ENCODE peak calls at places on chromosomes 3 and 15, in seven cellular contexts. One of them, this sample, is unnamed. For H3K4me1, the result is how much of the 10 kb centered on the place peaks cover.

GRCh38 chr15:67030036-67030762 is 35.2 kb upstream of the SMAD3 start:
- DNase-seq in aorta: peak
- DNase-seq in sigmoid colon: peak
- DNase-seq in tibial nerve: no peak
- DNase-seq in mammary epithelial cell: no peak
- DNase-seq in stomach: no peak
- DNase-seq in CD4-positive, alpha-beta memory T cell: no peak
- DNase-seq in this sample: no peak

GRCh38 chr3:46030626-46031025 is 3.3 kb upstream of the XCR1 start:
- DNase-seq in tibial nerve: no peak
- DNase-seq in CD4-positive, alpha-beta memory T cell: no peak
- DNase-seq in mammary epithelial cell: no peak
- DNase-seq in stomach: no peak
- DNase-seq in aorta: no peak
- DNase-seq in sigmoid colon: no peak
- DNase-seq in this sample: no peak

GRCh38 chr3:114213669-114214541 is 23.5 kb downstream of the ZNF80 start:
- DNase-seq in tibial nerve: no peak
- DNase-seq in stomach: no peak
- DNase-seq in aorta: no peak
- DNase-seq in sigmoid colon: no peak
- DNase-seq in CD4-positive, alpha-beta memory T cell: peak
- DNase-seq in mammary epithelial cell: no peak
- DNase-seq in this sample: no peak

GRCh38 chr3:112908252-112908651 is 61.6 kb upstream of the CD200R1L start:
- DNase-seq in CD4-positive, alpha-beta memory T cell: no peak
- DNase-seq in sigmoid colon: no peak
- DNase-seq in mammary epithelial cell: no peak
- DNase-seq in aorta: no peak
- DNase-seq in tibial nerve: no peak
- DNase-seq in stomach: no peak
- DNase-seq in this sample: no peak

GRCh38 chr3:182784542-182784941 is 8.8 kb upstream of the ATP11B start:
- DNase-seq in sigmoid colon: no peak
- DNase-seq in stomach: no peak
- DNase-seq in CD4-positive, alpha-beta memory T cell: no peak
- DNase-seq in tibial nerve: no peak
- DNase-seq in mammary epithelial cell: no peak
- DNase-seq in aorta: no peak
- DNase-seq in this sample: no peak

GRCh38 chr3:30776186-30776815 is 118.2 kb downstream of the GADL1 start:
- DNase-seq in tibial nerve: no peak
- DNase-seq in CD4-positive, alpha-beta memory T cell: no peak
- DNase-seq in sigmoid colon: no peak
- DNase-seq in mammary epithelial cell: no peak
- DNase-seq in aorta: no peak
- DNase-seq in stomach: no peak
- DNase-seq in this sample: no peak

GRCh38 chr3:72820405-72820804 is 27.8 kb downstream of the SHQ1 start:
- DNase-seq in sigmoid colon: no peak
- DNase-seq in tibial nerve: no peak
- DNase-seq in CD4-positive, alpha-beta memory T cell: no peak
- DNase-seq in aorta: no peak
- DNase-seq in stomach: peak
- DNase-seq in mammary epithelial cell: peak
- DNase-seq in this sample: no peak

GRCh38 chr3:47586746-47587145 is 8.1 kb upstream of the CSPG5 start:
- DNase-seq in tibial nerve: no peak
- DNase-seq in sigmoid colon: no peak
- DNase-seq in aorta: no peak
- DNase-seq in mammary epithelial cell: no peak
- DNase-seq in CD4-positive, alpha-beta memory T cell: no peak
- DNase-seq in stomach: no peak
- DNase-seq in this sample: no peak

GRCh38 chr3:49534581-49535495 is 19.4 kb upstream of the BSN start:
- DNase-seq in sigmoid colon: no peak
- DNase-seq in tibial nerve: no peak
- DNase-seq in aorta: peak
- DNase-seq in mammary epithelial cell: no peak
- DNase-seq in CD4-positive, alpha-beta memory T cell: no peak
- DNase-seq in stomach: peak
- DNase-seq in this sample: no peak

GRCh38 chr3:194447161-194447560 is 39.6 kb downstream of the ATP13A3 start:
- DNase-seq in sigmoid colon: no peak
- DNase-seq in stomach: peak
- DNase-seq in mammary epithelial cell: no peak
- DNase-seq in tibial nerve: no peak
- DNase-seq in CD4-positive, alpha-beta memory T cell: no peak
- DNase-seq in aorta: no peak
- DNase-seq in this sample: no peak

GRCh38 chr3:172094621-172095557 is 55.5 kb downstream of the FNDC3B start:
- DNase-seq in tibial nerve: no peak
- DNase-seq in stomach: no peak
- DNase-seq in mammary epithelial cell: no peak
- DNase-seq in sigmoid colon: no peak
- DNase-seq in aorta: no peak
- DNase-seq in CD4-positive, alpha-beta memory T cell: no peak
- DNase-seq in this sample: no peak

GRCh38 chr3:88003115-88003755 is 55.6 kb downstream of the CGGBP1 start:
- DNase-seq in tibial nerve: no peak
- DNase-seq in sigmoid colon: no peak
- DNase-seq in CD4-positive, alpha-beta memory T cell: no peak
- DNase-seq in aorta: no peak
- DNase-seq in mammary epithelial cell: peak
- DNase-seq in stomach: no peak
- DNase-seq in this sample: no peak

GRCh38 chr3:161854232-161854771 is 357.7 kb downstream of the OTOL1 start:
- DNase-seq in CD4-positive, alpha-beta memory T cell: no peak
- DNase-seq in aorta: peak
- DNase-seq in mammary epithelial cell: peak
- DNase-seq in sigmoid colon: no peak
- DNase-seq in tibial nerve: no peak
- DNase-seq in stomach: peak
- DNase-seq in this sample: no peak

GRCh38 chr3:125045965-125046364 is 9.8 kb downstream of the HEG1 start:
- DNase-seq in mammary epithelial cell: peak
- DNase-seq in tibial nerve: no peak
- DNase-seq in sigmoid colon: no peak
- DNase-seq in CD4-positive, alpha-beta memory T cell: no peak
- DNase-seq in aorta: no peak
- DNase-seq in stomach: no peak
- DNase-seq in this sample: no peak

GRCh38 chr15:38002883-38003477 is 68.5 kb downstream of the TMCO5A start:
- DNase-seq in stomach: peak
- DNase-seq in mammary epithelial cell: peak
- DNase-seq in aorta: peak
- DNase-seq in CD4-positive, alpha-beta memory T cell: no peak
- DNase-seq in sigmoid colon: no peak
- DNase-seq in tibial nerve: no peak
- DNase-seq in this sample: peak

GRCh38 chr15:53979051-53979788 is 979 bp downstream of the UNC13C start:
- DNase-seq in tibial nerve: no peak
- DNase-seq in aorta: no peak
- DNase-seq in stomach: no peak
- DNase-seq in sigmoid colon: no peak
- DNase-seq in CD4-positive, alpha-beta memory T cell: no peak
- DNase-seq in mammary epithelial cell: no peak
- DNase-seq in this sample: no peak

GRCh38 chr15:53982876-53983275 is 4.6 kb downstream of the UNC13C start:
- DNase-seq in aorta: no peak
- DNase-seq in sigmoid colon: no peak
- DNase-seq in mammary epithelial cell: no peak
- DNase-seq in CD4-positive, alpha-beta memory T cell: no peak
- DNase-seq in tibial nerve: no peak
- DNase-seq in stomach: no peak
- DNase-seq in this sample: no peak

GRCh38 chr15:53978248-53978906 is at the start of gene UNC13C:
- DNase-seq in sigmoid colon: peak
- DNase-seq in mammary epithelial cell: peak
- DNase-seq in stomach: peak
- DNase-seq in CD4-positive, alpha-beta memory T cell: no peak
- DNase-seq in aorta: peak
- DNase-seq in tibial nerve: no peak
- DNase-seq in this sample: peak

GRCh38 chr15:53985562-53985961 is 7.3 kb downstream of the UNC13C start:
- DNase-seq in stomach: no peak
- DNase-seq in mammary epithelial cell: no peak
- DNase-seq in aorta: no peak
- DNase-seq in tibial nerve: no peak
- DNase-seq in sigmoid colon: no peak
- DNase-seq in CD4-positive, alpha-beta memory T cell: no peak
- DNase-seq in this sample: no peak

DNA sequence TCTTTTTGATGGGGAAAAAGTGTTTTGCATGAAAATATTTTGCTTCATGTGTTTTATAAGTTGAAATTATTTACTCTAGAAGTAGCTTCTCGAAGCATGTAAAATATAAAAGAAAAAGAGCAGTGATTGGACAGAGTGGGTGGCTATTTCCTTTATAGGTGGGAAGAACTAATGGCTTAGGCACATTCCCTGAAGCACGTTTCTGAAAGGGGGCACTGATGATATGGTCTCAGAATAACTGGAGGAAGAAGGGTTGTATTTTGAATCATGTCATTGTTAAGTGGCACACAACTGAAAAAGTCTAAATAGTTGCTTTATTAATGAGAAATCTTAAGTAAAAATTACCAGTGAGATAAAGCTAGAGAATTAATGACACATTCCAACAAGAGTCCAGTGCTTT is 4.0 kb downstream of the UNC13C start:
- DNase-seq in CD4-positive, alpha-beta memory T cell: no peak
- DNase-seq in stomach: no peak
- DNase-seq in mammary epithelial cell: no peak
- DNase-seq in tibial nerve: no peak
- DNase-seq in aorta: no peak
- DNase-seq in sigmoid colon: no peak
- DNase-seq in this sample: no peak
- H3K27ac ChIP-seq in CD4-positive, alpha-beta memory T cell: no peak
- H3K27ac ChIP-seq in stomach: no peak
- H3K27ac ChIP-seq in mammary epithelial cell: no peak
- H3K27ac ChIP-seq in tibial nerve: no peak
- H3K27ac ChIP-seq in aorta: no peak
- H3K27ac ChIP-seq in sigmoid colon: no peak
- H3K27ac ChIP-seq in this sample: no peak

DNA sequence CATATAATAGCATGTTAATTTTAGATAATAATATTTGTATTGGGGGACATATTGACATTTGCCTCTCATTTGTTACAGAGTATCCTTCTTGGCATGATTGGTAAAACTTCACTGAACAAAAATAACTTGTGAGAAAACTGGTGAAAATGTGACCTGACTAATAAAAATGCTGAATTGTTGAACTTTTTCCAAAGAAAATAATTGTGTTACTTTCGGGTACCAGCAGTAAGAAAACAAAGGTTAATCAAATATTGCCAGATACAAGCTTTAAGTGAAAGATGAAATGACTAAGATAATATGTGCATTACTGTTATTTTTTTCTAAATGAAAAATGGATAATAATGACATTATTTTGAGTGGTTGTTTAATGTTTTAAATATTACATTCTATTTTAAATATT is 15.2 kb downstream of the SLC12A1 start:
- DNase-seq in CD4-positive, alpha-beta memory T cell: no peak
- DNase-seq in mammary epithelial cell: no peak
- DNase-seq in stomach: no peak
- DNase-seq in tibial nerve: no peak
- DNase-seq in aorta: no peak
- DNase-seq in sigmoid colon: no peak
- DNase-seq in this sample: no peak
- H3K4me1 ChIP-seq in CD4-positive, alpha-beta memory T cell: under half
- H3K4me1 ChIP-seq in mammary epithelial cell: under half
- H3K4me1 ChIP-seq in stomach: under half
- H3K4me1 ChIP-seq in tibial nerve: under half
- H3K4me1 ChIP-seq in aorta: under half
- H3K4me1 ChIP-seq in sigmoid colon: under half
- H3K4me1 ChIP-seq in this sample: under half

GRCh38 chr15:31867536-31868442 is 162.5 kb upstream of the CHRNA7 start:
- DNase-seq in stomach: peak
- DNase-seq in mammary epithelial cell: peak
- DNase-seq in aorta: no peak
- DNase-seq in tibial nerve: no peak
- DNase-seq in CD4-positive, alpha-beta memory T cell: peak
- DNase-seq in sigmoid colon: no peak
- DNase-seq in this sample: peak

GRCh38 chr15:31870336-31871158 is 159.8 kb upstream of the CHRNA7 start:
- DNase-seq in stomach: peak
- DNase-seq in aorta: peak
- DNase-seq in CD4-positive, alpha-beta memory T cell: peak
- DNase-seq in mammary epithelial cell: peak
- DNase-seq in tibial nerve: peak
- DNase-seq in sigmoid colon: peak
- DNase-seq in this sample: peak

GRCh38 chr15:31871887-31872281 is 158.4 kb upstream of the CHRNA7 start:
- DNase-seq in aorta: no peak
- DNase-seq in tibial nerve: no peak
- DNase-seq in stomach: no peak
- DNase-seq in mammary epithelial cell: no peak
- DNase-seq in sigmoid colon: no peak
- DNase-seq in CD4-positive, alpha-beta memory T cell: no peak
- DNase-seq in this sample: no peak

GRCh38 chr15:31871159-31871886 is 159.0 kb upstream of the CHRNA7 start:
- DNase-seq in aorta: no peak
- DNase-seq in CD4-positive, alpha-beta memory T cell: no peak
- DNase-seq in sigmoid colon: no peak
- DNase-seq in stomach: no peak
- DNase-seq in tibial nerve: no peak
- DNase-seq in mammary epithelial cell: no peak
- DNase-seq in this sample: no peak

DNA sequence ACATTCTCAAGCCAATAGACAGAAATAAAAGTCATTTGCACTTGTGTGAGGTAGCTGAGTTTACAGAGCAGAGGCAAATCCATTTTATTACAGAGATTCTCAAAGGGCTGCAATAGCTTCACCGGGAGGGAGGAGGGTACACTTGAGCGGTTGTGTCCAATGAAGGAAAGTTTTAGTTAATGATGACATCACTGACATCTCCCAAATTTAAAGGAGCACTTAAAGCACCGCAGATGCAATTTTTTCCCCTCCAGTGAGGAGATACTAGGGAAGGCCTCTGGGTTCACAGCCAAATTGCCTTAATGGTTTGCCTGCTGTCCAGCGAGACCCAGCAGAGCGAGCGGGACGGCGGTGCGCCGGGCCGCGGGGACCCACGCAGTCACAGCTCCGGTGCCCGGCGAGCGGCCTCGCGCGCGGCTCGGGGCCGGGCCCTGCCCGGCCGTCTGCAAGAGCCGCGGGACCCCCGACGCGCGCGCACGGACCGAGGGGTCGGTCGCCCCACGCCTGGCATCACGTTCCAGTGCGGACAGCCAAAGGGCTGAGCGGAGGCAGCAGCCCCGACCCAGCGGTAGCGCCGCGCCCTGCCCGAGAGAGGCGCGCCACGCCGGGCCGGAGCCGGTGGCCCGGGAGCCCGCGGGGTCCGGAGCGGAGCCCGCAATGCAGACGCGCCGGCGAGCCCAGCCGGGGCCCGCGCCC is 160.5 kb upstream of the CHRNA7 start:
- DNase-seq in tibial nerve: no peak
- DNase-seq in aorta: no peak
- DNase-seq in mammary epithelial cell: no peak
- DNase-seq in CD4-positive, alpha-beta memory T cell: no peak
- DNase-seq in stomach: no peak
- DNase-seq in sigmoid colon: no peak
- DNase-seq in this sample: no peak
- H3K27ac ChIP-seq in tibial nerve: peak
- H3K27ac ChIP-seq in aorta: no peak
- H3K27ac ChIP-seq in mammary epithelial cell: no peak
- H3K27ac ChIP-seq in CD4-positive, alpha-beta memory T cell: no peak
- H3K27ac ChIP-seq in stomach: no peak
- H3K27ac ChIP-seq in sigmoid colon: no peak
- H3K27ac ChIP-seq in this sample: no peak

GRCh38 chr15:100103828-100104227 is 237.9 kb downstream of the ADAMTS17 start:
- DNase-seq in mammary epithelial cell: no peak
- DNase-seq in tibial nerve: no peak
- DNase-seq in sigmoid colon: no peak
- DNase-seq in aorta: peak
- DNase-seq in CD4-positive, alpha-beta memory T cell: no peak
- DNase-seq in stomach: no peak
- DNase-seq in this sample: peak
- H3K4me1 ChIP-seq in mammary epithelial cell: under half
- H3K4me1 ChIP-seq in tibial nerve: under half
- H3K4me1 ChIP-seq in sigmoid colon: under half
- H3K4me1 ChIP-seq in aorta: under half
- H3K4me1 ChIP-seq in CD4-positive, alpha-beta memory T cell: under half
- H3K4me1 ChIP-seq in stomach: under half
- H3K4me1 ChIP-seq in this sample: under half

This sample was measured in upper lobe of right lung.